ENCODE peak calls at places on chromosomes 16 and 17, in six cellular contexts. One of them, this sample, is unnamed.

GRCh38 chr17:82963104-82963950 is 116.1 kb upstream of the METRNL start:
- DNase-seq in T follicular helper cell: no peak
- DNase-seq in NCI-H1436: peak
- DNase-seq in astrocyte of the spinal cord: peak
- DNase-seq in A172: no peak
- DNase-seq in NCI-H69: peak
- DNase-seq in this sample: peak

GRCh38 chr17:17966399-17966798 is 5.8 kb downstream of the TOM1L2 start:
- DNase-seq in T follicular helper cell: no peak
- DNase-seq in NCI-H1436: no peak
- DNase-seq in astrocyte of the spinal cord: no peak
- DNase-seq in A172: no peak
- DNase-seq in NCI-H69: no peak
- DNase-seq in this sample: no peak

GRCh38 chr17:4477286-4477791 is 21.3 kb upstream of the SPNS2 start:
- DNase-seq in T follicular helper cell: no peak
- DNase-seq in NCI-H1436: no peak
- DNase-seq in astrocyte of the spinal cord: no peak
- DNase-seq in A172: peak
- DNase-seq in NCI-H69: no peak
- DNase-seq in this sample: no peak

GRCh38 chr16:23836404-23837291 is 865 bp downstream of the PRKCB start:
- DNase-seq in T follicular helper cell: peak
- DNase-seq in NCI-H1436: no peak
- DNase-seq in astrocyte of the spinal cord: no peak
- DNase-seq in A172: no peak
- DNase-seq in NCI-H69: peak
- DNase-seq in this sample: no peak

GRCh38 chr17:36127199-36127881 is 23.7 kb downstream of the CCL4 start:
- DNase-seq in T follicular helper cell: no peak
- DNase-seq in NCI-H1436: no peak
- DNase-seq in astrocyte of the spinal cord: no peak
- DNase-seq in A172: no peak
- DNase-seq in NCI-H69: no peak
- DNase-seq in this sample: no peak

GRCh38 chr17:6596076-6596475 is 39.7 kb upstream of the PITPNM3 start:
- DNase-seq in T follicular helper cell: no peak
- DNase-seq in NCI-H1436: no peak
- DNase-seq in astrocyte of the spinal cord: no peak
- DNase-seq in A172: no peak
- DNase-seq in NCI-H69: no peak
- DNase-seq in this sample: no peak

GRCh38 chr16:11297492-11298142 is 16.5 kb upstream of the PRM1 start:
- DNase-seq in T follicular helper cell: peak
- DNase-seq in NCI-H1436: peak
- DNase-seq in astrocyte of the spinal cord: peak
- DNase-seq in A172: peak
- DNase-seq in NCI-H69: peak
- DNase-seq in this sample: peak

GRCh38 chr17:77366206-77366557 is 225.4 kb downstream of the SEC14L1 start:
- DNase-seq in T follicular helper cell: no peak
- DNase-seq in NCI-H1436: no peak
- DNase-seq in astrocyte of the spinal cord: no peak
- DNase-seq in A172: no peak
- DNase-seq in NCI-H69: peak
- DNase-seq in this sample: peak

GRCh38 chr17:32568673-32569072 is 81.9 kb downstream of the CDK5R1 start:
- DNase-seq in T follicular helper cell: no peak
- DNase-seq in NCI-H1436: no peak
- DNase-seq in astrocyte of the spinal cord: no peak
- DNase-seq in A172: no peak
- DNase-seq in NCI-H69: no peak
- DNase-seq in this sample: no peak

GRCh38 chr17:57861737-57862409 is 12.0 kb upstream of the MRPS23 start:
- DNase-seq in T follicular helper cell: no peak
- DNase-seq in NCI-H1436: no peak
- DNase-seq in astrocyte of the spinal cord: no peak
- DNase-seq in A172: no peak
- DNase-seq in NCI-H69: peak
- DNase-seq in this sample: no peak

GRCh38 chr16:81876273-81876900 is 97.3 kb downstream of the PLCG2 start:
- DNase-seq in T follicular helper cell: no peak
- DNase-seq in NCI-H1436: no peak
- DNase-seq in astrocyte of the spinal cord: no peak
- DNase-seq in A172: no peak
- DNase-seq in NCI-H69: no peak
- DNase-seq in this sample: no peak

GRCh38 chr16:57513371-57514102 is 22.8 kb downstream of the CCDC102A start:
- DNase-seq in T follicular helper cell: no peak
- DNase-seq in NCI-H1436: no peak
- DNase-seq in astrocyte of the spinal cord: no peak
- DNase-seq in A172: no peak
- DNase-seq in NCI-H69: peak
- DNase-seq in this sample: no peak

GRCh38 chr17:7835818-7836595 is 2.0 kb downstream of the KDM6B start:
- DNase-seq in T follicular helper cell: peak
- DNase-seq in NCI-H1436: peak
- DNase-seq in astrocyte of the spinal cord: peak
- DNase-seq in A172: peak
- DNase-seq in NCI-H69: peak
- DNase-seq in this sample: peak

GRCh38 chr17:13244511-13244910 is 226.7 kb upstream of the ELAC2 start:
- DNase-seq in T follicular helper cell: no peak
- DNase-seq in NCI-H1436: no peak
- DNase-seq in astrocyte of the spinal cord: no peak
- DNase-seq in A172: no peak
- DNase-seq in NCI-H69: no peak
- DNase-seq in this sample: no peak

GRCh38 chr16:27264151-27264550 is 4.4 kb downstream of the NSMCE1 start:
- DNase-seq in T follicular helper cell: no peak
- DNase-seq in NCI-H1436: no peak
- DNase-seq in astrocyte of the spinal cord: peak
- DNase-seq in A172: peak
- DNase-seq in NCI-H69: no peak
- DNase-seq in this sample: no peak

GRCh38 chr17:77382356-77382911 is 241.7 kb downstream of the SEC14L1 start:
- DNase-seq in T follicular helper cell: no peak
- DNase-seq in NCI-H1436: no peak
- DNase-seq in astrocyte of the spinal cord: no peak
- DNase-seq in A172: no peak
- DNase-seq in NCI-H69: peak
- DNase-seq in this sample: peak

GRCh38 chr17:21318439-21318838 is 33.9 kb downstream of the MAP2K3 start:
- DNase-seq in T follicular helper cell: no peak
- DNase-seq in NCI-H1436: no peak
- DNase-seq in astrocyte of the spinal cord: no peak
- DNase-seq in A172: no peak
- DNase-seq in NCI-H69: no peak
- DNase-seq in this sample: no peak

GRCh38 chr17:54901230-54901847 is 687 bp downstream of the TOM1L1 start:
- DNase-seq in T follicular helper cell: no peak
- DNase-seq in NCI-H1436: peak
- DNase-seq in astrocyte of the spinal cord: peak
- DNase-seq in A172: peak
- DNase-seq in NCI-H69: peak
- DNase-seq in this sample: peak

GRCh38 chr16:72862090-72862489 is 185.8 kb downstream of the ZFHX3 start:
- DNase-seq in T follicular helper cell: no peak
- DNase-seq in NCI-H1436: no peak
- DNase-seq in astrocyte of the spinal cord: no peak
- DNase-seq in A172: no peak
- DNase-seq in NCI-H69: no peak
- DNase-seq in this sample: no peak

GRCh38 chr17:1005361-1005946 is 8.5 kb downstream of the TIMM22 start:
- DNase-seq in T follicular helper cell: no peak
- DNase-seq in NCI-H1436: peak
- DNase-seq in astrocyte of the spinal cord: peak
- DNase-seq in A172: no peak
- DNase-seq in NCI-H69: peak
- DNase-seq in this sample: no peak

GRCh38 chr17:49998836-49999511 is 4.0 kb upstream of the DLX3 start:
- DNase-seq in T follicular helper cell: no peak
- DNase-seq in NCI-H1436: no peak
- DNase-seq in astrocyte of the spinal cord: no peak
- DNase-seq in A172: no peak
- DNase-seq in NCI-H69: no peak
- DNase-seq in this sample: no peak

GRCh38 chr17:42287305-42288077 is 807 bp upstream of the STAT5A start:
- DNase-seq in T follicular helper cell: no peak
- DNase-seq in NCI-H1436: no peak
- DNase-seq in astrocyte of the spinal cord: no peak
- DNase-seq in A172: peak
- DNase-seq in NCI-H69: no peak
- DNase-seq in this sample: no peak

GRCh38 chr16:51003850-51004566 is 147.1 kb downstream of the SALL1 start:
- DNase-seq in T follicular helper cell: no peak
- DNase-seq in NCI-H1436: no peak
- DNase-seq in astrocyte of the spinal cord: no peak
- DNase-seq in A172: no peak
- DNase-seq in NCI-H69: no peak
- DNase-seq in this sample: no peak

This sample was measured in NCI-H526.